ENCODE peak calls at places on chromosome 6, in five cellular contexts. D is NCI-H774, B is Kasumi-1, U is astrocyte of the spinal cord, J is GOT3. R is an unnamed sample.

GRCh38 chr6:42383421-42384208 is 68.1 kb downstream of the TRERF1 start:
- DNase-seq in B (no peak), U (no peak), D (no peak), J (no peak), R (no peak)

GRCh38 chr6:52325695-52326471 is 36.1 kb upstream of the PAQR8 start:
- DNase-seq in U (no peak), D (no peak), B (no peak), J (no peak), R (no peak)

GRCh38 chr6:111661541-111662041 is 55.9 kb upstream of the TRAF3IP2 start:
- DNase-seq in J (no peak), U (no peak), D (no peak), B (no peak), R (no peak)

GRCh38 chr6:90369024-90369519 is 72.4 kb upstream of the BACH2 start:
- DNase-seq in D (no peak), B (peak), U (peak), J (peak), R (peak)

GRCh38 chr6:107877968-107878367 is 53.9 kb upstream of the SCML4 start:
- DNase-seq in B (no peak), J (no peak), D (no peak), U (no peak), R (no peak)

GRCh38 chr6:153172815-153173214 is 41.7 kb upstream of the RGS17 start:
- DNase-seq in J (no peak), U (no peak), B (no peak), D (peak), R (no peak)

GRCh38 chr6:111250743-111251406 is 163.6 kb downstream of the SLC16A10 start:
- DNase-seq in J (no peak), B (no peak), D (no peak), U (no peak), R (no peak)

GRCh38 chr6:88983532-88983931 is 20.1 kb upstream of the RNGTT start:
- DNase-seq in U (peak), J (no peak), D (no peak), B (peak), R (no peak)

GRCh38 chr6:33746651-33747100 is at the start of gene IP6K3:
- DNase-seq in D (no peak), B (no peak), J (no peak), U (no peak), R (no peak)

GRCh38 chr6:87164506-87164905 is 9.1 kb downstream of the ZNF292 start:
- DNase-seq in D (no peak), U (no peak), B (no peak), J (no peak), R (no peak)

GRCh38 chr6:154474636-154475428 is 35.7 kb downstream of the CNKSR3 start:
- DNase-seq in B (peak), U (peak), D (no peak), J (no peak), R (no peak)

GRCh38 chr6:161694995-161695394 is 421.1 kb upstream of the AGPAT4 start:
- DNase-seq in U (peak), J (no peak), D (no peak), B (no peak), R (no peak)

GRCh38 chr6:165915022-165915770 is 252.2 kb upstream of the PDE10A start:
- DNase-seq in D (no peak), J (no peak), U (no peak), B (no peak), R (no peak)

GRCh38 chr6:145498425-145498824 is 236.9 kb downstream of the EPM2A start:
- DNase-seq in U (no peak), B (no peak), J (no peak), D (no peak), R (no peak)

GRCh38 chr6:71393471-71393870 is 104.9 kb downstream of the OGFRL1 start:
- DNase-seq in J (no peak), B (peak), U (peak), D (no peak), R (no peak)

GRCh38 chr6:162385980-162386379 is 341.6 kb downstream of the PRKN start:
- DNase-seq in B (no peak), D (no peak), U (peak), J (no peak), R (no peak)

GRCh38 chr6:24861934-24862333 is 63.2 kb upstream of the ARMH2 start:
- DNase-seq in B (no peak), J (no peak), D (no peak), U (no peak), R (no peak)

GRCh38 chr6:162854228-162854627 is 126.5 kb downstream of the PACRG start:
- DNase-seq in D (no peak), J (no peak), U (no peak), B (no peak), R (no peak)

GRCh38 chr6:13980534-13980933 is 55.8 kb downstream of the RNF182 start:
- DNase-seq in J (no peak), B (no peak), D (no peak), U (no peak), R (no peak)

GRCh38 chr6:3457710-3458605 is 1.1 kb upstream of the SLC22A23 start:
- DNase-seq in B (no peak), U (peak), J (no peak), D (peak), R (no peak)

GRCh38 chr6:49551126-49551865 is 828 bp downstream of the C6orf141 start:
- DNase-seq in D (no peak), U (peak), B (no peak), J (no peak), R (no peak)

GRCh38 chr6:9875605-9876353 is 539.1 kb downstream of the TFAP2A start:
- DNase-seq in J (no peak), U (no peak), D (no peak), B (no peak), R (no peak)

GRCh38 chr6:112475083-112475482 is 128.0 kb downstream of the RFPL4B start:
- DNase-seq in B (no peak), J (no peak), D (no peak), U (peak), R (no peak)

GRCh38 chr6:155853011-155853410 is 397.4 kb upstream of the NOX3 start:
- DNase-seq in J (no peak), B (no peak), D (no peak), U (no peak), R (no peak)

GRCh38 chr6:66897576-66897975 is 1190.5 kb upstream of the EYS start:
- DNase-seq in B (no peak), D (no peak), J (no peak), U (peak), R (no peak)

GRCh38 chr6:12318749-12319148 is 28.6 kb downstream of the EDN1 start:
- DNase-seq in J (no peak), U (no peak), D (no peak), B (no peak), R (no peak)

GRCh38 chr6:105675715-105676397 is 273.0 kb upstream of the PREP start:
- DNase-seq in D (peak), B (no peak), J (no peak), U (peak), R (no peak)

GRCh38 chr6:108175592-108176279 is 9.9 kb downstream of the NR2E1 start:
- DNase-seq in J (no peak), U (no peak), B (no peak), D (peak), R (no peak)

GRCh38 chr6:1199981-1200637 is 111.8 kb upstream of the FOXQ1 start:
- DNase-seq in B (no peak), J (no peak), U (no peak), D (no peak), R (no peak)

GRCh38 chr6:155247618-155248017 is 16.2 kb upstream of the CLDN20 start:
- DNase-seq in J (no peak), D (no peak), B (no peak), U (no peak), R (no peak)